ENCODE peak calls at places on chromosomes 12 and 14, in six cellular contexts. Q, I, B, M, U and W are unnamed samples.

GRCh38 chr14:56752428-56752827 is 57.9 kb downstream of the OTX2 start:
- DNase-seq in Q (no peak), I (no peak), B (no peak), M (no peak), U (no peak), W (no peak)

GRCh38 chr12:26642361-26642760 is 190.6 kb downstream of the ITPR2 start:
- DNase-seq in Q (peak; percentile 42), I (no peak), B (no peak), M (no peak), U (no peak), W (no peak)

GRCh38 chr12:72057330-72057911 is 118.8 kb downstream of the TPH2 start:
- DNase-seq in Q (no peak), I (no peak), B (no peak), M (no peak), U (no peak), W (no peak)

GRCh38 chr14:89137514-89138163 is 279.4 kb downstream of the FOXN3 start:
- DNase-seq in Q (peak; percentile 77), I (peak; percentile 79), B (peak; percentile 45), M (peak; percentile 10), U (no peak), W (peak; percentile 74)

GRCh38 chr14:105485720-105486332 is 860 bp upstream of the CRIP1 start:
- DNase-seq in Q (peak; percentile 84), I (peak; percentile 33), B (peak; percentile 74), M (peak; percentile 81), U (no peak), W (peak; percentile 75)

GRCh38 chr14:101184104-101184455 is 280.6 kb upstream of the RTL1 start:
- DNase-seq in Q (no peak), I (no peak), B (no peak), M (no peak), U (no peak), W (no peak)

GRCh38 chr12:121787063-121787774 is 6.3 kb downstream of the RHOF start:
- DNase-seq in Q (peak; percentile 75), I (no peak), B (no peak), M (no peak), U (no peak), W (no peak)

GRCh38 chr12:25769076-25769945 is 189.2 kb upstream of the RASSF8 start:
- DNase-seq in Q (peak; percentile 40), I (peak; percentile 79), B (no peak), M (no peak), U (no peak), W (peak; percentile 55)

GRCh38 chr14:59698793-59699192 is 122.2 kb upstream of the CCDC175 start:
- DNase-seq in Q (no peak), I (no peak), B (no peak), M (no peak), U (no peak), W (no peak)

GRCh38 chr12:120261951-120262851 is 3.3 kb downstream of the PXN start:
- DNase-seq in Q (peak; percentile 74), I (peak; percentile 47), B (no peak), M (no peak), U (no peak), W (no peak)

GRCh38 chr14:77804592-77804991 is 4.7 kb downstream of the ADCK1 start:
- DNase-seq in Q (peak; percentile 49), I (peak; percentile 12), B (peak; percentile 27), M (no peak), U (no peak), W (peak; percentile 55)

GRCh38 chr12:100163416-100164152 is 20.9 kb upstream of the BLTP3B start:
- DNase-seq in Q (peak; percentile 85), I (peak; percentile 54), B (no peak), M (peak; percentile 77), U (no peak), W (peak; percentile 94)

GRCh38 chr12:89319111-89319510 is 33.2 kb downstream of the DUSP6 start:
- DNase-seq in Q (no peak), I (no peak), B (no peak), M (no peak), U (no peak), W (no peak)

GRCh38 chr12:51217133-51217967 is 512 bp downstream of the POU6F1 start:
- DNase-seq in Q (peak; percentile 47), I (peak; percentile 36), B (no peak), M (peak; percentile 85), U (no peak), W (peak; percentile 55)

GRCh38 chr14:100654814-100655795 is 67.9 kb upstream of the BEGAIN start:
- DNase-seq in Q (peak; percentile 30), I (no peak), B (no peak), M (peak; percentile 72), U (no peak), W (no peak)

GRCh38 chr12:76558684-76559276 is 791 bp downstream of the OSBPL8 start:
- DNase-seq in Q (peak; percentile 30), I (peak; percentile 60), B (peak; percentile 27), M (peak; percentile 50), U (no peak), W (peak; percentile 95)

GRCh38 chr14:101121399-101122113 is 218.0 kb upstream of the RTL1 start:
- DNase-seq in Q (no peak), I (no peak), B (no peak), M (no peak), U (no peak), W (no peak)

GRCh38 chr12:56358836-56359532 is 923 bp downstream of the STAT2 start:
- DNase-seq in Q (no peak), I (no peak), B (no peak), M (no peak), U (no peak), W (peak; percentile 58)

GRCh38 chr12:130707571-130707891 is 8.6 kb downstream of the RIMBP2 start:
- DNase-seq in Q (no peak), I (no peak), B (no peak), M (no peak), U (no peak), W (no peak)

GRCh38 chr12:1130164-1130563 is 139.1 kb downstream of the ERC1 start:
- DNase-seq in Q (peak; percentile 53), I (peak; percentile 72), B (peak; percentile 83), M (peak; percentile 36), U (no peak), W (peak; percentile 49)

GRCh38 chr12:124750787-124751471 is 112.7 kb downstream of the SCARB1 start:
- DNase-seq in Q (peak; percentile 69), I (no peak), B (no peak), M (peak; percentile 59), U (no peak), W (peak; percentile 65)

GRCh38 chr12:1013618-1014489 is 22.8 kb downstream of the ERC1 start:
- DNase-seq in Q (peak; percentile 80), I (peak; percentile 64), B (no peak), M (no peak), U (no peak), W (no peak)

GRCh38 chr14:22185191-22185590 is 403.8 kb downstream of the DAD1 start:
- DNase-seq in Q (no peak), I (peak; percentile 13), B (peak; percentile 24), M (no peak), U (no peak), W (peak; percentile 23)

GRCh38 chr14:95711476-95712176 is 2.3 kb downstream of the TCL1A start:
- DNase-seq in Q (no peak), I (no peak), B (no peak), M (no peak), U (no peak), W (no peak)

GRCh38 chr12:30201301-30202160 is 417.8 kb upstream of the TMTC1 start:
- DNase-seq in Q (no peak), I (peak; percentile 24), B (no peak), M (no peak), U (no peak), W (no peak)

GRCh38 chr12:2563709-2564108 is 231.1 kb upstream of the FKBP4 start:
- DNase-seq in Q (no peak), I (no peak), B (no peak), M (no peak), U (no peak), W (no peak)
- TF ChIP-seq MAX in Q (no peak), I (no peak), B (no peak), M (no peak), U (no peak), W (no peak)

DNA sequence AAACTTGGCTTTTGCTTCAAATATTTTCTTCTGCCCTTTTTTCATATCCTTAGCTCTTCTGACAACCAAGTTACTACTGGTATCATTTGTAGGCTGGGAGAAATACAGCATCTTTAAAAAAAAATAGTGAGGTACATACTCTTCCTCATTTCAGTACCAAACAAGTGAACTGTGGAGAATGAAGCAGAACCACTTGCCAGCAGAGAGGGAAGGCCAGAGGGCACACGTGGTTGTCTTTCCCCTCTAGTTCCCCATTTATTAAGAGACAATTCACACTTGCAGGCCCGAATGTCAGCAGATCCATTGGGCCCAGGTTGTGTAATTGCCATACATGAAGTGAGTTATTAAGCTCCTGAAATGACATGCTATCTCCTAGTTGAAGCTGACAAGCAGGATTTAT is 3.2 kb downstream of the SUSD6 start:
- DNase-seq in Q (no peak), I (no peak), B (no peak), M (no peak), U (peak; percentile 84), W (peak; percentile 84)
- TF ChIP-seq MYC in Q (no peak), I (no peak), B (no peak), M (no peak), U (no peak), W (peak; percentile 74)

GRCh38 chr14:20530771-20531571 is 25.6 kb downstream of the RNASE10 start:
- DNase-seq in Q (peak; percentile 84), I (peak; percentile 71), B (peak; percentile 75), M (peak; percentile 30), U (peak; percentile 21), W (peak; percentile 90)
- TF ChIP-seq MAX in Q (no peak), I (no peak), B (no peak), M (no peak), U (no peak), W (peak; percentile 20)

GRCh38 chr12:111157486-111157885 is 211.4 kb downstream of the PHETA1 start:
- DNase-seq in Q (no peak), I (no peak), B (no peak), M (no peak), U (no peak), W (no peak)

GRCh38 chr12:111158992-111159391 is 209.9 kb downstream of the PHETA1 start:
- DNase-seq in Q (no peak), I (no peak), B (no peak), M (no peak), U (no peak), W (no peak)

GRCh38 chr12:111161898-111162297 is 207.0 kb downstream of the PHETA1 start:
- DNase-seq in Q (no peak), I (no peak), B (no peak), M (no peak), U (no peak), W (no peak)

GRCh38 chr12:111163422-111163821 is 205.5 kb downstream of the PHETA1 start:
- DNase-seq in Q (no peak), I (no peak), B (no peak), M (no peak), U (no peak), W (no peak)

DNA sequence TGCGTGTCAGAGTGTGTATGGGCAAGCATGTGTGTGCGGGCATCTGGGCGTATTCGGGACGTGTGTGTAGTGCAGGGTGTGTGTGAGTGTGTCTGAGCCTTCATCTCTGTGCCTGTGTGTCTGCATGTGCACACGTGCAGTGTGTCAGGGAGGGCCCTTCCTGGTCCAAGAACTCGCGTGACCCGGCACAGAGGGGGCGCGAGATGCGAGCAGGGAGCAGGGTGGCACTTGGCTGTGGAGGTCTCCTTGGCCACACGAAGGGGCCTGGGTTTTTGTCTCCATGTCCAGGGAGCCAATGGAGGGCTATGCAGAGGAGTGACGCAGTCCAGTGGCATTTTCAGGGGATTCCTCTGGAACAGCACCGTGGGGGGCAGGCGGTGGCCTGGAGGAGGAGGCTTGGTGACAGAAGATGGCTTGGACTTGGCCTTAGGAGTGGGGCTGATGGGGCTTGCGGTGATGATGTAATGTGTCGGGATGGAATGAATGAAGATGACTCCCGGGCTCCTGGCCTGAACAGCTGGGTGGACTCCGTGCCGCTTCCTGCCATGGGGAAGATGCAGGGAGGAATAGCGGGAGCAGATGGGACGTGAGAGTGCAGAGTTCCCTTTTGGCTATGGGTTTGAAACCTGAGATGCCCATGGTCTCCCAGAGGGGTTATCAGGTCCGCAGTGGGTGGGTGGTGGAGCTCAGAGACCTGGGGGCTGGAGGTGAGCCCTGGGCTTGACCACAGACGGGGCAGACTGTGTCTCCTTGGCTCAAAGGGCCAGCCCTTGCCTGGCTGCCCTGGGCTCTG is 208.3 kb downstream of the PHETA1 start:
- DNase-seq in Q (no peak), I (no peak), B (no peak), M (no peak), U (no peak), W (no peak)
- TF ChIP-seq MYC in Q (no peak), I (no peak), B (no peak), M (no peak), U (no peak), W (no peak)